ENCODE peak calls at places on chromosomes 6 and 20, in four cellular contexts. A is CD8-positive, alpha-beta memory T cell; P is effector memory CD4-positive, alpha-beta T cell; D is upper lobe of right lung. Y is an unnamed sample.
A peak's percentile ranks its signal among the peaks of the same experiment; 100 is the strongest.

GRCh38 chr6:15349379-15349778 is 103.5 kb downstream of the JARID2 start:
- DNase-seq in A (no peak), P (no peak), D (no peak), Y (no peak)

GRCh38 chr6:128417698-128418097 is 102.7 kb downstream of the PTPRK start:
- DNase-seq in A (no peak), P (no peak), D (no peak), Y (no peak)

GRCh38 chr6:30727920-30728605 is 7.9 kb downstream of the TUBB start:
- DNase-seq in A (no peak), P (no peak), D (no peak), Y (no peak)

GRCh38 chr6:142942805-142943227 is 2.2 kb downstream of the HIVEP2 start:
- DNase-seq in A (peak; percentile 42), P (no peak), D (no peak), Y (no peak)

GRCh38 chr6:87277123-87277522 is 45.3 kb upstream of the SMIM8 start:
- DNase-seq in A (no peak), P (no peak), D (no peak), Y (no peak)

GRCh38 chr6:25370175-25371036 is 91.2 kb downstream of the CARMIL1 start:
- DNase-seq in A (no peak), P (no peak), D (no peak), Y (no peak)

GRCh38 chr20:36861875-36862801 is 13.8 kb upstream of the TLDC2 start:
- DNase-seq in A (no peak), P (no peak), D (peak; percentile 76), Y (no peak)

GRCh38 chr20:33725607-33726264 is 5.6 kb upstream of the PXMP4 start:
- DNase-seq in A (no peak), P (no peak), D (no peak), Y (no peak)

GRCh38 chr6:27096834-27097511 is 150.5 kb upstream of the PRSS16 start:
- DNase-seq in A (peak; percentile 2), P (no peak), D (peak; percentile 78), Y (no peak)

GRCh38 chr20:9130407-9130995 is 61.6 kb downstream of the PLCB4 start:
- DNase-seq in A (no peak), P (no peak), D (no peak), Y (no peak)

GRCh38 chr6:3804981-3805380 is 44.2 kb upstream of the FAM50B start:
- DNase-seq in A (no peak), P (no peak), D (no peak), Y (no peak)

GRCh38 chr20:31867011-31867410 is 3.3 kb downstream of the DUSP15 start:
- DNase-seq in A (no peak), P (no peak), D (no peak), Y (no peak)

GRCh38 chr20:56788671-56789610 is 159.8 kb downstream of the TFAP2C start:
- DNase-seq in A (no peak), P (no peak), D (no peak), Y (no peak)

GRCh38 chr6:47741807-47742206 is 40.0 kb upstream of the OPN5 start:
- DNase-seq in A (no peak), P (no peak), D (no peak), Y (no peak)

GRCh38 chr6:1068068-1068467 is 243.8 kb upstream of the FOXQ1 start:
- DNase-seq in A (no peak), P (no peak), D (no peak), Y (no peak)

GRCh38 chr20:40009542-40009941 is 679.5 kb downstream of the MAFB start:
- DNase-seq in A (no peak), P (no peak), D (no peak), Y (no peak)

GRCh38 chr6:148682990-148683389 is 63.8 kb upstream of the UST start:
- DNase-seq in A (no peak), P (no peak), D (no peak), Y (no peak)

GRCh38 chr6:94130458-94130857 is 711.1 kb upstream of the EPHA7 start:
- DNase-seq in A (no peak), P (no peak), D (no peak), Y (no peak)

GRCh38 chr6:116030745-116031144 is 29.9 kb downstream of the FRK start:
- DNase-seq in A (no peak), P (no peak), D (no peak), Y (no peak)

GRCh38 chr6:107305391-107305790 is 154.0 kb downstream of the PDSS2 start:
- DNase-seq in A (no peak), P (no peak), D (no peak), Y (no peak)

GRCh38 chr6:145547596-145548325 is 187.6 kb downstream of the EPM2A start:
- DNase-seq in A (no peak), P (no peak), D (no peak), Y (no peak)

GRCh38 chr6:122567034-122567433 is 43.2 kb upstream of the PKIB start:
- DNase-seq in A (no peak), P (no peak), D (no peak), Y (no peak)

GRCh38 chr6:144298167-144298671 is 13.1 kb downstream of the UTRN start:
- DNase-seq in A (no peak), P (no peak), D (no peak), Y (no peak)

GRCh38 chr6:14009416-14009815 is 84.7 kb downstream of the RNF182 start:
- DNase-seq in A (no peak), P (no peak), D (no peak), Y (no peak)

GRCh38 chr6:37971711-37972410 is 152.3 kb downstream of the ZFAND3 start:
- DNase-seq in A (no peak), P (no peak), D (no peak), Y (no peak)

GRCh38 chr6:166387642-166388325 is 5.0 kb upstream of the MPC1 start:
- DNase-seq in A (no peak), P (no peak), D (no peak), Y (no peak)

GRCh38 chr6:109093732-109094131 is 914 bp downstream of the SESN1 start:
- DNase-seq in A (peak; percentile 16), P (no peak), D (no peak), Y (no peak)

GRCh38 chr6:38131527-38131965 is 312.0 kb downstream of the ZFAND3 start:
- DNase-seq in A (no peak), P (no peak), D (no peak), Y (no peak)

GRCh38 chr6:33416386-33417126 is 1.4 kb downstream of the CUTA start:
- DNase-seq in A (no peak), P (no peak), D (no peak), Y (no peak)

GRCh38 chr6:33417903-33418689 is at the start of gene CUTA:
- DNase-seq in A (peak; percentile 99), P (peak; percentile 99), D (peak; percentile 99), Y (peak; percentile 99)

GRCh38 chr6:33415831-33416230 is 2.1 kb downstream of the CUTA start:
- DNase-seq in A (no peak), P (no peak), D (no peak), Y (no peak)

GRCh38 chr6:33418690-33419291 is 884 bp upstream of the CUTA start:
- DNase-seq in A (no peak), P (peak; percentile 68), D (no peak), Y (peak; percentile 62)

GRCh38 chr6:33417127-33417902 is 592 bp downstream of the CUTA start:
- DNase-seq in A (no peak), P (no peak), D (no peak), Y (no peak)
- H3K9me3 ChIP-seq in A (no peaks in the 10 kb centered on the region), P (no peaks in the 10 kb centered on the region), D (no peaks in the 10 kb centered on the region), Y (no peaks in the 10 kb centered on the region)

GRCh38 chr6:111276736-111277135 is 189.4 kb downstream of the SLC16A10 start:
- DNase-seq in A (no peak), P (no peak), D (no peak), Y (no peak)
- H3K9me3 ChIP-seq in A (peaks cover 5% of the 10 kb centered on the region), P (peaks cover 14% of the 10 kb centered on the region), D (peaks cover 11% of the 10 kb centered on the region), Y (peaks cover 6% of the 10 kb centered on the region)

GRCh38 chr6:156757849-156758248 is 19.3 kb upstream of the ARID1B start:
- DNase-seq in A (no peak), P (no peak), D (no peak), Y (no peak)
- H3K9me3 ChIP-seq in A (no peaks in the 10 kb centered on the region), P (no peaks in the 10 kb centered on the region), D (no peaks in the 10 kb centered on the region), Y (no peaks in the 10 kb centered on the region)

GRCh38 chr6:156498696-156499095 is 278.5 kb upstream of the ARID1B start:
- DNase-seq in A (no peak), P (no peak), D (no peak), Y (no peak)

GRCh38 chr6:156502969-156503504 is 274.1 kb upstream of the ARID1B start:
- DNase-seq in A (no peak), P (no peak), D (no peak), Y (no peak)

GRCh38 chr6:156497618-156498017 is 279.6 kb upstream of the ARID1B start:
- DNase-seq in A (no peak), P (no peak), D (no peak), Y (no peak)
- H3K9me3 ChIP-seq in A (no peaks in the 10 kb centered on the region), P (no peaks in the 10 kb centered on the region), D (no peaks in the 10 kb centered on the region), Y (peaks cover 3% of the 10 kb centered on the region)

DNA sequence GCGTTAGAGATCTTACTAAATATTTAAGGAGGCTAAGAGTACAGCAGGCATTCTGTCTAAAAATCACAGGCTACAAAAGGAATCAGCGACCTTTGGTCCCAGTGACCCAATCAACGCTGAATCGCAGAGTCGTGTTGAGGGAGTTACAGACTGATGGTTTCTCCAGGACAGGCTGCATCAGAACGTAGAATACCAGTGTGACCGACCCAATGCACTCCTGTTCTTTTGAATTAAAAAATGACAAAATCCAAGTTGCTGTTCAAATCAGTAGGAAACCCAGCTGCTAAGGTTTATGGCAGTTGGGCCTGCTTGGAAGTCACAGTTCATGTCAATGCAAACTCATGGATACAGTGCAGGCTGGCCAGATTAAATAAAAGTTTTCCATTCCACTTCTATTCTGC is 155.8 kb upstream of the AFDN start:
- DNase-seq in A (no peak), P (no peak), D (no peak), Y (no peak)
- H3K9me3 ChIP-seq in A (no peaks in the 10 kb centered on the region), P (no peaks in the 10 kb centered on the region), D (no peaks in the 10 kb centered on the region), Y (no peaks in the 10 kb centered on the region)

Y was measured in T-helper 17 cell.